ENCODE peak calls at places on chromosomes 4 and X, in seven cellular contexts. J is transverse colon, L is upper lobe of left lung, A is Peyer's patch, Z is ovary, B is breast epithelium, S is A549. C is an unnamed sample.

GRCh38 chrX:102659790-102660757 is 8.8 kb downstream of the GPRASP1 start:
- DNase-seq in L (peak), S (peak), Z (peak), J (peak), B (peak), A (peak), C (peak)

GRCh38 chr4:156888762-156889161 is 82.8 kb downstream of the PDGFC start:
- DNase-seq in L (no peak), Z (no peak), J (no peak), S (no peak), A (no peak), B (no peak), C (no peak)

GRCh38 chr4:26596843-26597242 is 13.0 kb downstream of the TBC1D19 start:
- DNase-seq in S (no peak), Z (no peak), A (no peak), J (no peak), L (no peak), B (no peak), C (no peak)

GRCh38 chr4:3868146-3868840 is 102.1 kb downstream of the ADRA2C start:
- DNase-seq in S (no peak), A (no peak), L (no peak), J (no peak), Z (no peak), B (no peak), C (no peak)

GRCh38 chrX:154840856-154841255 is 6.4 kb upstream of the SMIM9 start:
- DNase-seq in S (peak), A (no peak), Z (no peak), L (no peak), J (no peak), B (no peak), C (no peak)

GRCh38 chrX:47704736-47705135 is 45.8 kb upstream of the UXT start:
- DNase-seq in S (no peak), L (no peak), A (no peak), J (no peak), Z (no peak), B (no peak), C (no peak)

GRCh38 chrX:9717376-9717775 is 48.3 kb downstream of the GPR143 start:
- DNase-seq in S (no peak), J (no peak), L (no peak), A (no peak), B (no peak), Z (no peak), C (no peak)

GRCh38 chrX:71493111-71493613 is 39.7 kb upstream of the OGT start:
- DNase-seq in Z (peak), A (no peak), L (peak), S (no peak), B (no peak), J (peak), C (peak)

GRCh38 chr4:4256799-4257198 is 8.8 kb upstream of the TMEM128 start:
- DNase-seq in Z (no peak), J (no peak), L (no peak), S (no peak), B (no peak), A (no peak), C (no peak)

GRCh38 chr4:110452546-110452945 is 23.4 kb upstream of the ENPEP start:
- DNase-seq in J (no peak), L (no peak), Z (no peak), A (no peak), B (no peak), S (no peak), C (no peak)

GRCh38 chr4:55568905-55569504 is 22.3 kb upstream of the CLOCK start:
- DNase-seq in B (no peak), S (no peak), L (no peak), J (no peak), Z (no peak), A (no peak), C (no peak)

GRCh38 chr4:152585036-152585439 is 49.1 kb upstream of the FBXW7 start:
- DNase-seq in A (no peak), L (peak), S (no peak), Z (no peak), B (no peak), J (no peak), C (no peak)

GRCh38 chr4:152579107-152579764 is 43.3 kb upstream of the FBXW7 start:
- DNase-seq in S (no peak), Z (no peak), L (no peak), J (no peak), A (no peak), B (no peak), C (no peak)

GRCh38 chr4:152579916-152580315 is 44.0 kb upstream of the FBXW7 start:
- DNase-seq in A (no peak), Z (no peak), J (no peak), L (no peak), B (no peak), S (no peak), C (no peak)

GRCh38 chr4:152578670-152579069 is 42.8 kb upstream of the FBXW7 start:
- DNase-seq in J (no peak), A (no peak), B (no peak), S (no peak), Z (no peak), L (no peak), C (no peak)

GRCh38 chr4:152581536-152582160 is 45.8 kb upstream of the FBXW7 start:
- DNase-seq in A (no peak), B (no peak), S (no peak), J (no peak), L (no peak), Z (no peak), C (no peak)
- TF ChIP-seq CTCF in A (no peak), B (no peak), S (no peak), J (no peak), L (no peak), Z (no peak), C (no peak)

GRCh38 chr4:1337951-1338751 is 8.9 kb upstream of the UVSSA start:
- DNase-seq in J (no peak), L (no peak), A (no peak), B (no peak), S (no peak), Z (peak), C (no peak)

GRCh38 chr4:1339489-1339888 is 7.5 kb upstream of the UVSSA start:
- DNase-seq in B (no peak), J (no peak), S (no peak), A (no peak), Z (peak), L (no peak), C (no peak)

GRCh38 chr4:1336079-1336478 is 10.9 kb upstream of the UVSSA start:
- DNase-seq in S (peak), B (no peak), A (no peak), J (no peak), L (peak), Z (no peak), C (no peak)

GRCh38 chr4:1338752-1339414 is 8.1 kb upstream of the UVSSA start:
- DNase-seq in J (no peak), A (no peak), Z (no peak), S (no peak), L (no peak), B (no peak), C (no peak)

GRCh38 chr4:1337376-1337831 is 9.6 kb upstream of the UVSSA start:
- DNase-seq in L (no peak), A (no peak), J (peak), B (no peak), Z (no peak), S (no peak), C (no peak)
- TF ChIP-seq POLR2A in L (no peak), A (no peak), J (no peak), B (no peak), Z (no peak), S (no peak), C (no peak)

GRCh38 chr4:145486603-145487002 is 5.0 kb downstream of the SMAD1 start:
- DNase-seq in J (no peak), L (no peak), A (no peak), Z (no peak), S (no peak), B (no peak), C (no peak)
- H3K4me3 ChIP-seq in J (no peak), L (no peak), A (no peak), Z (no peak), S (no peak), B (no peak), C (no peak)

DNA sequence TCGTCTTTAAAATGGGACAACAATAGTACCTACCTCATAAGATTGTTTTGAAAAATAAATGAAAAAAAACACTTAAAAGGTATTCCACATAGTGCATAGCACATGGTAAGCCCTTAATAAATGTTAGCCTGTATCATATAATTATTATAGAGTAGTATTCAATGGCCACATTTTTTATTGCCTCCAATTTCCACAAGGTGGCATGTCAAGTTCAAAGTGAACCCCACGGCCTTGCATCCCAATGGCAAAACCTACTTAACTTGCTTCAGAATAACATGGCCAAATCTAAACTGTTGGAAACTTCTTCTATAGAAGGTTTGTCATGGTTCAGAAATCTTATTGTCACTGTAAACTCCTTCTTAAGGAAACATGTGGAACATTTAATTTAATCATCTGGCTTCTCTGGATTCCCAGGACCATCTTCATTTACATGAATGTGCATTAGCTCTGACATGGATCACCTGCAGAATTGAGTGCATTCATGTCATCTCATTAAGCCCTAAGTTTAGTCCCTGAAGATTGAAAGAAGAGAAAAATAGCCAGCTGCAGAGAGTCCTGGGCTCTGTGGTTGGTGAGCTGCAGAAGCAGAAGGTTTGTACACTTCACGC is 60.9 kb downstream of the ANXA3 start:
- DNase-seq in S (peak), A (no peak), J (peak), Z (no peak), B (no peak), L (no peak), C (peak)
- TF ChIP-seq CTCF in S (peak), A (peak), J (peak), Z (peak), B (peak), L (peak), C (peak)

DNA sequence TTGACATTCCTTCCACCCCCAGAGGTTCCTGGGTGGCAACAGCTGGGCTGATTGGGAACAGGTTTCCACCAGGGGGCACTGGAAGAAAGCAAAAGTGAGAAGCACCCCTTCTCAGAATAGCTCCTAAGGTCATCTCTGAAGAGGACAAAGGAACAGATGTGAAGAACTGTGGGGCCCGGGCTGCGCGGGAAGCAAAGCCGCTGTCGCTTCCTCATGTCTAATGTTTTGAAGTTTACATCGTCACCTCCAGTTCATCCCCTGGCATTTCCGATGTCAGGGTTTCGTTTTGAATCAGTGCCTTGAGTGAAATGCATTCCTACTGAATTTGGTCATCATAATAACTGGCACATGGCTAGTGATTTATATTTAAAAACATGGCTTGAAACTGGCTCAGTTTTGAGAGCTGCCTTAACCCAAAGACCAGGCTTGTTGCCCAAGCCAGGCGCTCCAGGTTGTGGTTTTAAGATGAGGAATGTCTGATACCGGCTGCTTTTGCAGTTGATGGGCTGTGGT is 6.1 kb downstream of the TXK start:
- DNase-seq in B (peak), J (peak), S (peak), L (peak), Z (no peak), A (peak), C (peak)
- TF ChIP-seq POLR2A in B (no peak), J (no peak), S (no peak), L (no peak), Z (no peak), A (no peak), C (no peak)

DNA sequence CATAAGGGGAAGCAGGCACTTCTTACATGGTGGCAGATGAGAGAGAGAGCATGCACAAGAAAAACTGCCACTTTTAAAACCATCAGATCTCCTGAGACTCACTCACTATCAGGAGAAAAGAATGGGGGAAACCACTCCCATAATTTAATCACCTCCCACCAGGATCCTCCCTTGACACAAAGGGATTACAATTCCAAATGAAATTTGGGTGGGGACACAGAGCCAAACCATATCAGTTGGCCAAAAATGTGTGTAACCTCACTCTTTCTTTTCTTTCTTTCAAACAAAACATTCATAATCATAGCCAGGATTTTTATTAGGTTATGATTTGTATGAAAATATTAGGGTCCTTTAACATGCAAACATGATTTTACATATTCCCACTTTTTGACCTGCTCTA is 222.1 kb downstream of the PCDH18 start:
- DNase-seq in S (no peak), J (no peak), Z (no peak), A (no peak), L (no peak), B (no peak), C (no peak)
- H3K4me3 ChIP-seq in S (no peak), J (no peak), Z (no peak), A (no peak), L (no peak), B (no peak), C (no peak)

C was measured in testis.